ENCODE peak calls at places on chromosomes 1 and 21, in four cellular contexts. T is activated naive CD4-positive, alpha-beta T cell treated with anti-CD3 and anti-CD28 coated beads, Interleukin-2, amount 50 U/mL, for 16 hours; N is non-pigmented ciliary epithelial cell; C is nephron progenitor cell. E is an unnamed sample.
A peak's percentile ranks its signal among the peaks of the same experiment; 100 is the strongest.

GRCh38 chr1:43207229-43207853 is 35.2 kb downstream of the CFAP57 start:
- DNase-seq in T (no peak), N (peak; percentile 65), C (no peak), E (no peak)

GRCh38 chr1:33350611-33351280 is 29.8 kb upstream of the A3GALT2 start:
- DNase-seq in C (no peak), N (no peak), T (no peak), E (no peak)

GRCh38 chr1:5769760-5770159 is 222.5 kb downstream of the NPHP4 start:
- DNase-seq in N (no peak), T (no peak), C (no peak), E (no peak)

GRCh38 chr1:48693674-48694347 is 82.9 kb downstream of the BEND5 start:
- DNase-seq in N (no peak), C (no peak), T (no peak), E (no peak)

GRCh38 chr21:26179501-26179900 is 8.9 kb upstream of the APP start:
- DNase-seq in T (no peak), N (no peak), C (no peak), E (no peak)

GRCh38 chr21:31888936-31889371 is 16.1 kb downstream of the HUNK start:
- DNase-seq in C (no peak), T (no peak), N (no peak), E (peak; percentile 53)

GRCh38 chr1:28860332-28861073 is 48.5 kb downstream of the OPRD1 start:
- DNase-seq in N (no peak), C (peak; percentile 53), T (no peak), E (peak; percentile 88)

GRCh38 chr21:35258521-35258920 is 209.4 kb upstream of the RUNX1 start:
- DNase-seq in T (no peak), C (no peak), N (no peak), E (no peak)

GRCh38 chr1:36971832-36972231 is 62.5 kb downstream of the GRIK3 start:
- DNase-seq in T (no peak), N (no peak), C (no peak), E (no peak)

GRCh38 chr1:115067460-115067859 is 21.8 kb downstream of the TSPAN2 start:
- DNase-seq in N (peak; percentile 30), C (no peak), T (no peak), E (no peak)

GRCh38 chr1:223109581-223110026 is 33.4 kb downstream of the TLR5 start:
- DNase-seq in N (no peak), C (no peak), T (no peak), E (no peak)

GRCh38 chr1:209095627-209096595 is 487.6 kb upstream of the CAMK1G start:
- DNase-seq in C (no peak), N (no peak), T (no peak), E (peak; percentile 77)

GRCh38 chr1:56627019-56627635 is 18.0 kb upstream of the PRKAA2 start:
- DNase-seq in T (no peak), C (no peak), N (no peak), E (no peak)

GRCh38 chr1:229714964-229715603 is 89.0 kb downstream of the URB2 start:
- DNase-seq in C (peak; percentile 14), N (no peak), T (no peak), E (no peak)

GRCh38 chr1:209672705-209673630 is 2.2 kb upstream of the G0S2 start:
- DNase-seq in C (no peak), T (no peak), N (no peak), E (no peak)

GRCh38 chr1:35173516-35174224 is 19.3 kb downstream of the SFPQ start:
- DNase-seq in T (no peak), C (no peak), N (no peak), E (no peak)

E was measured in kidney epithelial cell.